ENCODE peak calls at places on chromosome 4, in ten cellular contexts. N, B, U, Q, S, H, F, A, Z and P are unnamed samples.

GRCh38 chr4:153295131-153295755 is 49.2 kb upstream of the MND1 start:
- DNase-seq in N (no peak), B (no peak), U (no peak), Q (no peak), S (no peak), H (no peak), F (no peak), A (no peak), Z (no peak), P (no peak)

GRCh38 chr4:46123872-46124755 is at the start of gene GABRG1:
- DNase-seq in N (peak; percentile 33), B (no peak), U (no peak), Q (no peak), S (no peak), H (no peak), F (peak; percentile 48), A (no peak), Z (no peak), P (no peak)

GRCh38 chr4:1196421-1197183 is 24.2 kb upstream of the SPON2 start:
- DNase-seq in N (no peak), B (peak; percentile 31), U (no peak), Q (no peak), S (no peak), H (no peak), F (no peak), A (peak; percentile 6), Z (no peak), P (no peak)

GRCh38 chr4:110198472-110199419 is at the start of gene ELOVL6:
- DNase-seq in N (peak; percentile 77), B (peak; percentile 77), U (no peak), Q (peak; percentile 65), S (peak; percentile 67), H (peak; percentile 41), F (peak; percentile 71), A (peak; percentile 56), Z (peak; percentile 77), P (no peak)

GRCh38 chr4:57462843-57463242 is 352.7 kb upstream of the IGFBP7 start:
- DNase-seq in N (no peak), B (no peak), U (no peak), Q (no peak), S (no peak), H (no peak), F (no peak), A (no peak), Z (no peak), P (peak; percentile 63)

GRCh38 chr4:138981930-138982390 is 33.6 kb upstream of the NOCT start:
- DNase-seq in N (no peak), B (no peak), U (no peak), Q (peak; percentile 72), S (no peak), H (no peak), F (peak; percentile 43), A (no peak), Z (peak; percentile 75), P (peak; percentile 16)

GRCh38 chr4:40976343-40976742 is 226.6 kb downstream of the NSUN7 start:
- DNase-seq in N (no peak), B (no peak), U (no peak), Q (peak; percentile 25), S (no peak), H (no peak), F (peak; percentile 13), A (peak; percentile 17), Z (peak; percentile 84), P (no peak)

GRCh38 chr4:98519268-98519993 is 139.0 kb downstream of the TSPAN5 start:
- DNase-seq in N (no peak), B (no peak), U (no peak), Q (peak; percentile 62), S (no peak), H (no peak), F (no peak), A (no peak), Z (peak; percentile 37), P (no peak)

GRCh38 chr4:148056879-148057278 is 325.0 kb downstream of the ARHGAP10 start:
- DNase-seq in N (peak; percentile 74), B (peak; percentile 65), U (peak; percentile 43), Q (peak; percentile 13), S (peak; percentile 70), H (peak; percentile 76), F (peak; percentile 63), A (peak; percentile 75), Z (peak; percentile 67), P (no peak)